ENCODE peak calls at places on chromosome 3, in five cellular contexts. One of them, this sample, is unnamed.

GRCh38 chr3:178393833-178394232 is 142.4 kb upstream of the KCNMB2 start:
- DNase-seq in H9: no peak
- DNase-seq in mesendoderm: peak
- DNase-seq in H1: no peak
- DNase-seq in neuronal stem cell: no peak
- DNase-seq in this sample: peak

GRCh38 chr3:72336821-72337479 is 511.3 kb downstream of the SHQ1 start:
- DNase-seq in H9: peak
- DNase-seq in mesendoderm: peak
- DNase-seq in H1: peak
- DNase-seq in neuronal stem cell: peak
- DNase-seq in this sample: peak

GRCh38 chr3:66215106-66215505 is 5.7 kb upstream of the SLC25A26 start:
- DNase-seq in H9: no peak
- DNase-seq in mesendoderm: no peak
- DNase-seq in H1: no peak
- DNase-seq in neuronal stem cell: no peak
- DNase-seq in this sample: no peak

GRCh38 chr3:48899298-48899697 is 616 bp upstream of the SLC25A20 start:
- DNase-seq in H9: no peak
- DNase-seq in mesendoderm: no peak
- DNase-seq in H1: no peak
- DNase-seq in neuronal stem cell: no peak
- DNase-seq in this sample: no peak

GRCh38 chr3:154794383-154794782 is 285.7 kb upstream of the MME start:
- DNase-seq in H9: no peak
- DNase-seq in mesendoderm: no peak
- DNase-seq in H1: no peak
- DNase-seq in neuronal stem cell: no peak
- DNase-seq in this sample: no peak

GRCh38 chr3:48897401-48898376 is 993 bp downstream of the SLC25A20 start:
- DNase-seq in H9: no peak
- DNase-seq in mesendoderm: no peak
- DNase-seq in H1: no peak
- DNase-seq in neuronal stem cell: no peak
- DNase-seq in this sample: no peak

GRCh38 chr3:108966773-108967172 is 13.1 kb upstream of the GUCA1C start:
- DNase-seq in H9: no peak
- DNase-seq in mesendoderm: no peak
- DNase-seq in H1: no peak
- DNase-seq in neuronal stem cell: no peak
- DNase-seq in this sample: no peak

GRCh38 chr3:43415088-43415487 is 128.7 kb downstream of the SNRK start:
- DNase-seq in H9: no peak
- DNase-seq in mesendoderm: no peak
- DNase-seq in H1: no peak
- DNase-seq in neuronal stem cell: no peak
- DNase-seq in this sample: no peak

GRCh38 chr3:126108689-126109075 is 24.8 kb upstream of the SLC41A3 start:
- DNase-seq in H9: no peak
- DNase-seq in mesendoderm: no peak
- DNase-seq in H1: peak
- DNase-seq in neuronal stem cell: no peak
- DNase-seq in this sample: no peak

GRCh38 chr3:179544981-179545645 is 17.6 kb upstream of the ACTL6A start:
- DNase-seq in H9: no peak
- DNase-seq in mesendoderm: no peak
- DNase-seq in H1: no peak
- DNase-seq in neuronal stem cell: no peak
- DNase-seq in this sample: peak

GRCh38 chr3:117139681-117140080 is 430.1 kb downstream of the TUSC7 start:
- DNase-seq in H9: no peak
- DNase-seq in mesendoderm: no peak
- DNase-seq in H1: no peak
- DNase-seq in neuronal stem cell: no peak
- DNase-seq in this sample: no peak

GRCh38 chr3:159937561-159937960 is 51.1 kb upstream of the IL12A start:
- DNase-seq in H9: no peak
- DNase-seq in mesendoderm: no peak
- DNase-seq in H1: no peak
- DNase-seq in neuronal stem cell: no peak
- DNase-seq in this sample: no peak

GRCh38 chr3:123883111-123883510 is 1.0 kb downstream of the MYLK start:
- DNase-seq in H9: no peak
- DNase-seq in mesendoderm: no peak
- DNase-seq in H1: no peak
- DNase-seq in neuronal stem cell: no peak
- DNase-seq in this sample: no peak
- H2BK15ac ChIP-seq in H9: no peak
- H2BK15ac ChIP-seq in mesendoderm: no peak
- H2BK15ac ChIP-seq in H1: no peak
- H2BK15ac ChIP-seq in neuronal stem cell: no peak
- H2BK15ac ChIP-seq in this sample: peak

GRCh38 chr3:58323795-58324674 is 8.7 kb upstream of the PXK start:
- DNase-seq in H9: no peak
- DNase-seq in mesendoderm: no peak
- DNase-seq in H1: no peak
- DNase-seq in neuronal stem cell: no peak
- DNase-seq in this sample: peak

GRCh38 chr3:58325525-58325992 is 7.1 kb upstream of the PXK start:
- DNase-seq in H9: no peak
- DNase-seq in mesendoderm: no peak
- DNase-seq in H1: no peak
- DNase-seq in neuronal stem cell: no peak
- DNase-seq in this sample: peak

GRCh38 chr3:58324675-58325390 is 7.9 kb upstream of the PXK start:
- DNase-seq in H9: no peak
- DNase-seq in mesendoderm: no peak
- DNase-seq in H1: no peak
- DNase-seq in neuronal stem cell: no peak
- DNase-seq in this sample: no peak

GRCh38 chr3:58329150-58329921 is 3.4 kb upstream of the PXK start:
- DNase-seq in H9: no peak
- DNase-seq in mesendoderm: no peak
- DNase-seq in H1: no peak
- DNase-seq in neuronal stem cell: no peak
- DNase-seq in this sample: no peak

GRCh38 chr3:58326267-58326932 is 6.3 kb upstream of the PXK start:
- DNase-seq in H9: no peak
- DNase-seq in mesendoderm: no peak
- DNase-seq in H1: no peak
- DNase-seq in neuronal stem cell: no peak
- DNase-seq in this sample: no peak
- H2BK15ac ChIP-seq in H9: no peak
- H2BK15ac ChIP-seq in mesendoderm: no peak
- H2BK15ac ChIP-seq in H1: no peak
- H2BK15ac ChIP-seq in neuronal stem cell: no peak
- H2BK15ac ChIP-seq in this sample: peak

DNA sequence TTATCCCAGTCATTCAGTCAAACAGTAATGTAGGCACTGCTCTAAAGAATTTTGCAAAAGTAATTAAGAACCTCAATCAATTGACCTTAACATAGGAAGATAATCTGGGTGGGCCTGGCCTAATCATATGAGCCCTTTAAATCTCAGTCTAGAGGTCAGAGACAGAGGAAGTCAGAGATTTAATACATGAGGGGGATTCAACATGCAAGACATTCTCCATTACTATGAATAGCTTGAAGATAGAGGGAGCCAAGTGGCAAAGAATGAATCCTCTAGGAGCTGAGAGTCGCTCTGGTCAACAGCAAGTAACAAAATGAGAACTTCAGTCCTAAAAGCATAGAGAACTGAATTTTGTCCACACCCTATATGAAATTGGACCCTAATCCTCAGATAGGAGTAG is 39.0 kb upstream of the MBNL1 start:
- DNase-seq in H9: no peak
- DNase-seq in mesendoderm: peak
- DNase-seq in H1: no peak
- DNase-seq in neuronal stem cell: no peak
- DNase-seq in this sample: no peak
- H2BK15ac ChIP-seq in H9: no peak
- H2BK15ac ChIP-seq in mesendoderm: no peak
- H2BK15ac ChIP-seq in H1: no peak
- H2BK15ac ChIP-seq in neuronal stem cell: no peak
- H2BK15ac ChIP-seq in this sample: no peak

GRCh38 chr3:169613053-169613803 is 50.3 kb downstream of the MECOM start:
- DNase-seq in H9: no peak
- DNase-seq in mesendoderm: peak
- DNase-seq in H1: no peak
- DNase-seq in neuronal stem cell: no peak
- DNase-seq in this sample: no peak
- H2BK15ac ChIP-seq in H9: no peak
- H2BK15ac ChIP-seq in mesendoderm: no peak
- H2BK15ac ChIP-seq in H1: no peak
- H2BK15ac ChIP-seq in neuronal stem cell: no peak
- H2BK15ac ChIP-seq in this sample: no peak

GRCh38 chr3:128380719-128381118 is 86.0 kb downstream of the DNAJB8 start:
- DNase-seq in H9: no peak
- DNase-seq in mesendoderm: no peak
- DNase-seq in H1: no peak
- DNase-seq in neuronal stem cell: no peak
- DNase-seq in this sample: no peak

GRCh38 chr3:128382221-128382807 is 84.4 kb downstream of the DNAJB8 start:
- DNase-seq in H9: no peak
- DNase-seq in mesendoderm: no peak
- DNase-seq in H1: no peak
- DNase-seq in neuronal stem cell: no peak
- DNase-seq in this sample: no peak

GRCh38 chr3:128385080-128385832 is 81.4 kb downstream of the DNAJB8 start:
- DNase-seq in H9: no peak
- DNase-seq in mesendoderm: no peak
- DNase-seq in H1: no peak
- DNase-seq in neuronal stem cell: no peak
- DNase-seq in this sample: peak

GRCh38 chr3:128381609-128382008 is 85.1 kb downstream of the DNAJB8 start:
- DNase-seq in H9: no peak
- DNase-seq in mesendoderm: no peak
- DNase-seq in H1: no peak
- DNase-seq in neuronal stem cell: no peak
- DNase-seq in this sample: no peak

DNA sequence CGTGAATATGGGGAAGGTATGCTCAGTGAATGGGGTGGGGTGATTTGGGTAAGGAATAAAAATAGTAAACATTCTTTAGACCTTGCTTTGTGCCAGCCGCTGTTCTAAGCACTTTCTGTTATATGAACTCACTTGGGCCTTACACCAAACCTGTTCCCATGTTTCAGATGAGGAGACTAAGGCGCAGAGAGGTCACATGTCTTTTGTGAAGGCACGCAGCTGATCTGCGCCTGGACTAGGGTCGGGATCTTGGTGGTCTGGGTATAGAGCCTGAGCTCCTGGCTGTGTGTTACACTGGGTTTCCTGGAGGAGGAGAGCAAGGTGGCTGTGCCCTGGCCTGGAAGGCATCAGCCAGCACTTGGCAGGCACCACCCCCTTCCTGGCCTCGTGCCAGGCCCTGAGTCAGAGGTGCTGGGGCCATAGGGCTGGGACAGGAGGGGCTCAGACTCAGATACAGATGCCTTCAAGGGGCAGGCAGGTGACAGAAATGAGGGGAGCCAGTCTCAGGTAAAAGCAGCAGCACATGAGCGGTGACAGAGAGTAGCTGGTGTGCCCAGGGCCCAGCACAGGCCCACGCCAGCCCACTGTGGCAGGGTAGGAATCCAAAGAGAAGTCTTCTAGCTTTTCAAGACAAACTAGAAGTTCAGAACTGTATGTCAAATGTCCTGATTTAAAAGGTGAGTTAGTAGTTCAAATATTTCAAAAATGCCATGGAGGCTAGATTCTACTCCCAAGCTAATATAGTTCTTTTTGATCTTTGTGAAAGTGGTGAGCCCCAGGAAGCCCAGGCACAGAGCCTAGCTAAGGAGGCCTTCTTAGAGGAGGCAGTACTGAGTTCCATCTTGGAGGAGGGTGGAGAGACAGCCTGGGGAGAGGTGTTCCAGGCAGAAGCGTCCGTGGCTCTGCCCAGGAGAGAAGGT is 83.1 kb downstream of the DNAJB8 start:
- DNase-seq in H9: no peak
- DNase-seq in mesendoderm: peak
- DNase-seq in H1: no peak
- DNase-seq in neuronal stem cell: no peak
- DNase-seq in this sample: peak
- H2BK15ac ChIP-seq in H9: no peak
- H2BK15ac ChIP-seq in mesendoderm: no peak
- H2BK15ac ChIP-seq in H1: no peak
- H2BK15ac ChIP-seq in neuronal stem cell: no peak
- H2BK15ac ChIP-seq in this sample: no peak

GRCh38 chr3:50612973-50613851 is 1.6 kb upstream of the CISH start:
- DNase-seq in H9: no peak
- DNase-seq in mesendoderm: no peak
- DNase-seq in H1: no peak
- DNase-seq in neuronal stem cell: no peak
- DNase-seq in this sample: no peak

GRCh38 chr3:50610181-50610971 is 1.2 kb downstream of the CISH start:
- DNase-seq in H9: no peak
- DNase-seq in mesendoderm: no peak
- DNase-seq in H1: no peak
- DNase-seq in neuronal stem cell: no peak
- DNase-seq in this sample: no peak

GRCh38 chr3:50610992-50611463 is 546 bp downstream of the CISH start:
- DNase-seq in H9: no peak
- DNase-seq in mesendoderm: no peak
- DNase-seq in H1: no peak
- DNase-seq in neuronal stem cell: no peak
- DNase-seq in this sample: no peak

GRCh38 chr3:50611464-50612233 is at the start of gene CISH:
- DNase-seq in H9: peak
- DNase-seq in mesendoderm: peak
- DNase-seq in H1: peak
- DNase-seq in neuronal stem cell: peak
- DNase-seq in this sample: peak

GRCh38 chr3:50612234-50612972 is 829 bp upstream of the CISH start:
- DNase-seq in H9: no peak
- DNase-seq in mesendoderm: no peak
- DNase-seq in H1: no peak
- DNase-seq in neuronal stem cell: no peak
- DNase-seq in this sample: no peak
- H2BK15ac ChIP-seq in H9: no peak
- H2BK15ac ChIP-seq in mesendoderm: no peak
- H2BK15ac ChIP-seq in H1: no peak
- H2BK15ac ChIP-seq in neuronal stem cell: no peak
- H2BK15ac ChIP-seq in this sample: peak

GRCh38 chr3:8986741-8987672 is 23.7 kb upstream of the RAD18 start:
- DNase-seq in H9: no peak
- DNase-seq in mesendoderm: no peak
- DNase-seq in H1: peak
- DNase-seq in neuronal stem cell: no peak
- DNase-seq in this sample: peak
- H2BK15ac ChIP-seq in H9: no peak
- H2BK15ac ChIP-seq in mesendoderm: no peak
- H2BK15ac ChIP-seq in H1: no peak
- H2BK15ac ChIP-seq in neuronal stem cell: no peak
- H2BK15ac ChIP-seq in this sample: no peak

This sample was measured in IMR-90.